ENCODE peak calls at places on chromosome 22, in nine cellular contexts. D, I, S, U, X, W, A, J and E are unnamed samples.

GRCh38 chr22:17972385-17973181 is 51.8 kb downstream of the MICAL3 start:
- DNase-seq in D (no peak), I (no peak), S (no peak), U (peak), X (no peak), W (no peak), A (peak), J (no peak), E (peak)

GRCh38 chr22:37569921-37570660 is 9.8 kb downstream of the LGALS2 start:
- DNase-seq in D (no peak), I (no peak), S (no peak), U (no peak), X (no peak), W (no peak), A (no peak), J (no peak), E (no peak)

GRCh38 chr22:42116848-42117424 is 13.7 kb downstream of the CYP2D6 start:
- DNase-seq in D (no peak), I (no peak), S (no peak), U (no peak), X (no peak), W (no peak), A (peak), J (no peak), E (no peak)

GRCh38 chr22:27022256-27022655 is 364.9 kb downstream of the MIAT start:
- DNase-seq in D (no peak), I (no peak), S (no peak), U (no peak), X (no peak), W (no peak), A (no peak), J (no peak), E (no peak)

GRCh38 chr22:29715240-29715639 is 4.6 kb upstream of the CABP7 start:
- DNase-seq in D (no peak), I (no peak), S (no peak), U (peak), X (no peak), W (no peak), A (no peak), J (no peak), E (no peak)

GRCh38 chr22:35315855-35316745 is 16.4 kb downstream of the TOM1 start:
- DNase-seq in D (no peak), I (no peak), S (no peak), U (no peak), X (no peak), W (peak), A (no peak), J (no peak), E (no peak)

GRCh38 chr22:46773074-46773473 is 10.6 kb downstream of the TBC1D22A start:
- DNase-seq in D (no peak), I (no peak), S (no peak), U (no peak), X (no peak), W (no peak), A (no peak), J (no peak), E (no peak)

GRCh38 chr22:29870574-29870973 is 12.4 kb upstream of the MTMR3 start:
- DNase-seq in D (no peak), I (peak), S (no peak), U (no peak), X (no peak), W (no peak), A (peak), J (no peak), E (no peak)

GRCh38 chr22:19797631-19798319 is 37.2 kb downstream of the TBX1 start:
- DNase-seq in D (no peak), I (no peak), S (no peak), U (no peak), X (no peak), W (no peak), A (no peak), J (no peak), E (no peak)

GRCh38 chr22:19853879-19854777 is 546 bp downstream of the GNB1L start:
- DNase-seq in D (no peak), I (peak), S (no peak), U (peak), X (no peak), W (no peak), A (no peak), J (peak), E (no peak)

GRCh38 chr22:37049224-37049623 is 2.3 kb upstream of the KCTD17 start:
- DNase-seq in D (no peak), I (no peak), S (no peak), U (no peak), X (no peak), W (no peak), A (no peak), J (no peak), E (no peak)

GRCh38 chr22:36610056-36610455 is 81.1 kb upstream of the EIF3D start:
- DNase-seq in D (no peak), I (no peak), S (no peak), U (no peak), X (no peak), W (no peak), A (no peak), J (no peak), E (no peak)

GRCh38 chr22:35966314-35967045 is 62.1 kb downstream of the RBFOX2 start:
- DNase-seq in D (no peak), I (no peak), S (no peak), U (no peak), X (no peak), W (no peak), A (peak), J (no peak), E (no peak)

GRCh38 chr22:50733521-50734342 is 4.3 kb upstream of the ACR start:
- DNase-seq in D (no peak), I (no peak), S (no peak), U (peak), X (no peak), W (no peak), A (peak), J (no peak), E (no peak)